ENCODE peak calls at places on chromosomes 3 and 15, in ten cellular contexts. O, K, S, N, J, W, G, H, D and L are unnamed samples.

GRCh38 chr15:60325905-60326304 is 71.9 kb downstream of the ANXA2 start:
- DNase-seq in G (no peak), S (no peak), D (no peak), W (no peak), K (no peak), J (no peak), N (no peak), O (no peak), H (no peak), L (no peak)

GRCh38 chr3:66962624-66963023 is 35.5 kb upstream of the KBTBD8 start:
- DNase-seq in O (no peak), K (no peak), D (no peak), W (peak; percentile 19), S (no peak), G (no peak), N (no peak), H (no peak), J (no peak), L (no peak)

GRCh38 chr3:196440041-196440537 is 7.9 kb upstream of the UBXN7 start:
- DNase-seq in N (no peak), G (no peak), J (no peak), K (no peak), D (no peak), H (no peak), O (peak; percentile 58), W (no peak), S (no peak), L (no peak)

GRCh38 chr3:171172070-171172469 is 145.6 kb upstream of the SLC2A2 start:
- DNase-seq in H (peak; percentile 8), D (no peak), J (no peak), O (no peak), G (no peak), W (no peak), S (no peak), N (no peak), K (no peak), L (no peak)

GRCh38 chr3:49791571-49791970 is 5.2 kb upstream of the IP6K1 start:
- DNase-seq in G (no peak), J (no peak), H (no peak), D (no peak), S (no peak), K (no peak), N (no peak), W (no peak), O (no peak), L (no peak)

GRCh38 chr3:143727391-143727790 is 120.9 kb downstream of the SLC9A9 start:
- DNase-seq in H (no peak), J (no peak), N (no peak), O (no peak), G (no peak), D (no peak), K (no peak), W (no peak), S (no peak), L (no peak)

GRCh38 chr3:194906229-194906629 is 220.5 kb downstream of the FAM43A start:
- DNase-seq in W (no peak), G (no peak), K (no peak), D (no peak), H (no peak), O (no peak), N (no peak), J (peak; percentile 29), S (no peak), L (no peak)

GRCh38 chr15:84082739-84083138 is 152.8 kb upstream of the GOLGA6L4 start:
- DNase-seq in S (no peak), J (no peak), N (no peak), W (no peak), K (no peak), D (no peak), G (no peak), O (no peak), H (no peak), L (no peak)

GRCh38 chr3:100002599-100003350 is 111.5 kb downstream of the FILIP1L start:
- DNase-seq in N (no peak), S (peak; percentile 93), W (peak; percentile 89), G (no peak), D (no peak), J (peak; percentile 91), K (peak; percentile 13), H (no peak), O (no peak), L (peak; percentile 93)

GRCh38 chr15:88335074-88335473 is 78.5 kb upstream of the NTRK3 start:
- DNase-seq in S (no peak), H (no peak), G (no peak), J (no peak), D (no peak), O (no peak), N (no peak), W (no peak), K (no peak), L (no peak)

GRCh38 chr3:184551614-184552256 is 9.8 kb upstream of the EPHB3 start:
- DNase-seq in W (no peak), H (no peak), K (no peak), D (no peak), N (no peak), J (no peak), O (no peak), S (no peak), G (no peak), L (no peak)

GRCh38 chr3:38828681-38829080 is 12.7 kb upstream of the SCN10A start:
- DNase-seq in N (no peak), H (no peak), D (no peak), K (no peak), W (no peak), J (no peak), O (no peak), G (no peak), S (no peak), L (no peak)

DNA sequence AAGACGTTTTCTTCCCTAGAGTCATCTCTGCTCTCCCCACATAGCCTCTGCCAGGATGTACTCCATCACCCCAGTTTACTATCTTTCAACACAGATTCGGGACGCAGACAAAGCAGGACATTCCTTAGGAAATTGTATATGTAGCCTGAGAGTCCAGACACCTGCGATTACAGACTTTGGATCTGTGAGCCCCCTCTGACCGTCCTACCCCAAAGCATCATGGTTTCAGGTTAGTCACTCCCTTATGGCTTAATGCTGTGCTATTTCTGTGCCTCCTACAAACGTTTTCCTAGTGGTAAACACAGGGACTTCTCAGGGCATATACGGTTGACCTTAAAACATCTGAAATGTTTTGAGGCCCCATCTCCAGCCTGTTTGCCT is 234.0 kb upstream of the BHLHE40 start:
- DNase-seq in O (no peak), N (no peak), S (no peak), J (no peak), G (no peak), W (no peak), H (no peak), D (no peak), K (no peak), L (no peak)
- TF ChIP-seq CTCF in O (no peak), N (no peak), S (no peak), J (no peak), G (no peak), W (no peak), H (no peak), D (no peak), K (no peak), L (no peak)

DNA sequence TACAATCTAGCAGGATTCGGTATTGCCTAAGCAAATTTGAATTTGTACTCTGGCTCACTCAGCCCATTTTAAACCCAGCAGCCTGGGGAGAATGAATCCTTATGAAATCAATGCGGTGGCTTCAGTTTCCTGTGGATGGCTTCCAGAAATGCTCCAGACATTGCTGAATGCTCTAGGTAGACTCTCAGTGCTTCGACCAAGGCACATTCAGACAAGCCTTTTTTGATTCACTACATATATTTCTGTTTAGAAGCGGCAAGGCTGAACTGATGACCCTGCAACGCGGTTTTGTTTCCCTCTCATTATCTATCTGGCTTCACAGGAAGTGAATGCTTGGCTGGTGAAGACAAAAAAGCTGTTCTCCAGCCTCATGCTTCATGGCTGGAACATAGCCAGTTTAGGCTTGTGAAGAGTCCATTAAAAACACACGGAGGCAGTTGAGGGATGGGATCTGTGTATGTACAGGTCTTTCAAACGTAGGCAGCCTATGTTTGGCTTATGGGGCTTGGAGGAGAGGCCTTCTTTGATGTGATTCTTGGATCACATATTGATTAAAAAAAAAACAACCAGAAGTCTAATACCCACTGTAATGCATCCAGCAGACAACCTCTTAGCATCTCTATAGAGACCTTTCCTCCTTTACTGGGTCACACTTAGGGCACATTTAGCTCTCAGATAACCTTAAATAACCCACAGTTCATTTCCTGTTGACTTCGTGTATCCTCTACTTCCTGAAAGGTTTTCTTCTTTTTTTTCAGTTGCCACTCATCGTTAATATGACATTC is 400.2 kb upstream of the TBL1XR1 start:
- DNase-seq in W (peak; percentile 40), N (no peak), G (peak; percentile 51), D (no peak), J (no peak), S (no peak), O (no peak), K (peak; percentile 31), H (peak; percentile 63), L (no peak)
- H3K4me1 ChIP-seq in W (peaks cover 31% of the 10 kb centered on the region), N (peaks cover 88% of the 10 kb centered on the region), G (peaks cover 23% of the 10 kb centered on the region), D (peaks cover 63% of the 10 kb centered on the region), J (peaks cover 28% of the 10 kb centered on the region), S (peaks cover 74% of the 10 kb centered on the region), O (peaks cover 25% of the 10 kb centered on the region), K (no peaks in the 10 kb centered on the region), H (peaks cover 23% of the 10 kb centered on the region), L (peaks cover 37% of the 10 kb centered on the region)

GRCh38 chr3:185874119-185874518 is 49.3 kb upstream of the IGF2BP2 start:
- DNase-seq in D (no peak), O (no peak), N (no peak), K (no peak), J (no peak), S (no peak), G (no peak), H (no peak), W (no peak), L (no peak)
- TF ChIP-seq CTCF in D (no peak), O (no peak), N (no peak), K (no peak), J (no peak), S (no peak), G (no peak), H (no peak), W (no peak), L (no peak)

DNA sequence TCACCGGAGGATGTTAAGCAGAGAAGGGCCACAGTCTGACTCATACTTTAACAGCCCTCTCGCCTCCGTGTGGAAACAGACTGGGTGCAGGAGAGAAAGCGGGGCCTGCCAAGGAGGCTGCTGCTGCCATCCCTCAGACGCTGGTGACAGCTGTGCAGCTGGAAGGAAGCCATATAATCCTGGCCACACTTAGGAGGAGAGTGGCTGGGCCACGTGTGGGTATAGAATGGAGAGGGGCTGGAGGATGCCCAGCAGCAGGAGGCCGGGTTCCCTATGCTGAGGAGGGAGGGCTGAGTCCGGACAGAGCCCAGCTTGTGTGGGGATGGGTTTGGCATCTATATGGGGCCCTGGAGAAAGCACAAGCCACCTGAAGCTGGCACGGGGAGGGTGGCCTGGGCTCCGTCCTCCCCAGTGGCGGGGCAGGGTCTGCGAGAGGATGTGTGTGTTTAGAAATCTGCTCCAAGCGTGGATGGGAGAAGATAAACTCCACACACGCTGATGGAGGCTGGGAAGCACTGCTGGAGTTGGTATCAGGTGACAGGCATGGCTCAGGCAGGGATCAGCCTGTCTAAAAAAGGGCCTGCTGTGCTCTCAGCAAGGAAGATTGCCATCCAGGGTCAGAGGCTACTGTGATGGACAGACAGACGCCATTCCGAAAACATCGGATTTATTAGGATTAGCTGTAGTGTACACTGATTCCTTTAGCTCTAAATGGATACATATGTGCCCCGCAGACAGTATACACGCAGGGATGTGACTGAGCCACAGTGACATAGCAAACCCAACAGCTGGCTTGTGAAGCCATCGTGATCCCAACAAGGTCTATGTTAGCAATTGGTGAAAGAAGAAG is 15.9 kb downstream of the ABTB1 start:
- DNase-seq in W (peak; percentile 30), D (peak; percentile 34), N (peak; percentile 49), J (no peak), O (peak; percentile 86), K (no peak), G (no peak), S (no peak), H (no peak), L (no peak)
- H3K4me1 ChIP-seq in W (peaks cover 21% of the 10 kb centered on the region), D (peaks cover 19% of the 10 kb centered on the region), N (peaks cover 12% of the 10 kb centered on the region), J (peaks cover 7% of the 10 kb centered on the region), O (peaks cover 22% of the 10 kb centered on the region), K (no peaks in the 10 kb centered on the region), G (no peaks in the 10 kb centered on the region), S (peaks cover 29% of the 10 kb centered on the region), H (peaks cover 4% of the 10 kb centered on the region), L (no peaks in the 10 kb centered on the region)